ENCODE peak calls at places on chromosomes 3 and 15, in five cellular contexts. One of them, this sample, is unnamed. For H3K36me3, the result is how much of the 10 kb centered on the place peaks cover.

GRCh38 chr3:117443014-117443413 is 733.4 kb downstream of the TUSC7 start:
- DNase-seq in heart right ventricle: no peak
- DNase-seq in tibial artery: no peak
- DNase-seq in sigmoid colon: no peak
- DNase-seq in SK-N-SH: no peak
- DNase-seq in this sample: no peak

GRCh38 chr15:63449711-63450110 is 54.7 kb upstream of the USP3 start:
- DNase-seq in heart right ventricle: no peak
- DNase-seq in tibial artery: no peak
- DNase-seq in sigmoid colon: no peak
- DNase-seq in SK-N-SH: peak
- DNase-seq in this sample: no peak

GRCh38 chr3:87047857-87048256 is 56.9 kb upstream of the VGLL3 start:
- DNase-seq in heart right ventricle: no peak
- DNase-seq in tibial artery: no peak
- DNase-seq in sigmoid colon: no peak
- DNase-seq in SK-N-SH: no peak
- DNase-seq in this sample: no peak

GRCh38 chr15:50181983-50182232 is at the start of gene SLC27A2:
- DNase-seq in heart right ventricle: no peak
- DNase-seq in tibial artery: no peak
- DNase-seq in sigmoid colon: no peak
- DNase-seq in SK-N-SH: peak
- DNase-seq in this sample: no peak

GRCh38 chr15:34581043-34581365 is 2.4 kb downstream of the GOLGA8B start:
- DNase-seq in heart right ventricle: no peak
- DNase-seq in tibial artery: no peak
- DNase-seq in sigmoid colon: no peak
- DNase-seq in SK-N-SH: no peak
- DNase-seq in this sample: no peak

GRCh38 chr15:55914446-55914845 is 79.0 kb downstream of the NEDD4 start:
- DNase-seq in heart right ventricle: no peak
- DNase-seq in tibial artery: no peak
- DNase-seq in sigmoid colon: no peak
- DNase-seq in SK-N-SH: no peak
- DNase-seq in this sample: no peak

GRCh38 chr3:53114011-53114400 is 16.2 kb downstream of the RFT1 start:
- DNase-seq in heart right ventricle: peak
- DNase-seq in tibial artery: peak
- DNase-seq in sigmoid colon: peak
- DNase-seq in SK-N-SH: peak
- DNase-seq in this sample: peak

GRCh38 chr15:98924311-98925049 is 83.1 kb downstream of the PGPEP1L start:
- DNase-seq in heart right ventricle: no peak
- DNase-seq in tibial artery: no peak
- DNase-seq in sigmoid colon: no peak
- DNase-seq in SK-N-SH: no peak
- DNase-seq in this sample: no peak

GRCh38 chr15:29270169-29270955 is 740 bp upstream of the NSMCE3 start:
- DNase-seq in heart right ventricle: no peak
- DNase-seq in tibial artery: no peak
- DNase-seq in sigmoid colon: no peak
- DNase-seq in SK-N-SH: peak
- DNase-seq in this sample: no peak

GRCh38 chr3:43969944-43970343 is 271.7 kb upstream of the TOPAZ1 start:
- DNase-seq in heart right ventricle: no peak
- DNase-seq in tibial artery: no peak
- DNase-seq in sigmoid colon: no peak
- DNase-seq in SK-N-SH: no peak
- DNase-seq in this sample: no peak

GRCh38 chr3:45110185-45110833 is 35.9 kb downstream of the CDCP1 start:
- DNase-seq in heart right ventricle: no peak
- DNase-seq in tibial artery: no peak
- DNase-seq in sigmoid colon: no peak
- DNase-seq in SK-N-SH: no peak
- DNase-seq in this sample: no peak

GRCh38 chr3:117669761-117670160 is 960.2 kb downstream of the TUSC7 start:
- DNase-seq in heart right ventricle: no peak
- DNase-seq in tibial artery: no peak
- DNase-seq in sigmoid colon: no peak
- DNase-seq in SK-N-SH: no peak
- DNase-seq in this sample: no peak

GRCh38 chr3:149800693-149801092 is 8.3 kb upstream of the ANKUB1 start:
- DNase-seq in heart right ventricle: no peak
- DNase-seq in tibial artery: no peak
- DNase-seq in sigmoid colon: no peak
- DNase-seq in SK-N-SH: no peak
- DNase-seq in this sample: no peak

GRCh38 chr3:158488670-158489069 is 82.3 kb upstream of the MLF1 start:
- DNase-seq in heart right ventricle: no peak
- DNase-seq in tibial artery: no peak
- DNase-seq in sigmoid colon: no peak
- DNase-seq in SK-N-SH: peak
- DNase-seq in this sample: no peak

GRCh38 chr3:41265011-41265545 is 65.8 kb downstream of the CTNNB1 start:
- DNase-seq in heart right ventricle: no peak
- DNase-seq in tibial artery: no peak
- DNase-seq in sigmoid colon: no peak
- DNase-seq in SK-N-SH: no peak
- DNase-seq in this sample: no peak

GRCh38 chr15:51180009-51180408 is 85.3 kb upstream of the TNFAIP8L3 start:
- DNase-seq in heart right ventricle: no peak
- DNase-seq in tibial artery: no peak
- DNase-seq in sigmoid colon: no peak
- DNase-seq in SK-N-SH: no peak
- DNase-seq in this sample: no peak

GRCh38 chr15:46280753-46281521 is 646.1 kb downstream of the SQOR start:
- DNase-seq in heart right ventricle: no peak
- DNase-seq in tibial artery: no peak
- DNase-seq in sigmoid colon: no peak
- DNase-seq in SK-N-SH: peak
- DNase-seq in this sample: no peak

GRCh38 chr3:73150369-73150768 is 88.9 kb downstream of the EBLN2 start:
- DNase-seq in heart right ventricle: no peak
- DNase-seq in tibial artery: no peak
- DNase-seq in sigmoid colon: no peak
- DNase-seq in SK-N-SH: no peak
- DNase-seq in this sample: no peak

GRCh38 chr3:16916840-16917239 is 32.1 kb downstream of the PLCL2 start:
- DNase-seq in heart right ventricle: no peak
- DNase-seq in tibial artery: no peak
- DNase-seq in sigmoid colon: no peak
- DNase-seq in SK-N-SH: no peak
- DNase-seq in this sample: no peak

GRCh38 chr3:57977755-57978715 is 30.2 kb upstream of the FLNB start:
- DNase-seq in heart right ventricle: no peak
- DNase-seq in tibial artery: no peak
- DNase-seq in sigmoid colon: no peak
- DNase-seq in SK-N-SH: peak
- DNase-seq in this sample: no peak

GRCh38 chr3:11554236-11554610 is 89.5 kb downstream of the VGLL4 start:
- DNase-seq in heart right ventricle: no peak
- DNase-seq in tibial artery: no peak
- DNase-seq in sigmoid colon: no peak
- DNase-seq in SK-N-SH: no peak
- DNase-seq in this sample: no peak
- H3K36me3 ChIP-seq in heart right ventricle: under half
- H3K36me3 ChIP-seq in tibial artery: under half
- H3K36me3 ChIP-seq in sigmoid colon: under half
- H3K36me3 ChIP-seq in SK-N-SH: under half
- H3K36me3 ChIP-seq in this sample: under half

DNA sequence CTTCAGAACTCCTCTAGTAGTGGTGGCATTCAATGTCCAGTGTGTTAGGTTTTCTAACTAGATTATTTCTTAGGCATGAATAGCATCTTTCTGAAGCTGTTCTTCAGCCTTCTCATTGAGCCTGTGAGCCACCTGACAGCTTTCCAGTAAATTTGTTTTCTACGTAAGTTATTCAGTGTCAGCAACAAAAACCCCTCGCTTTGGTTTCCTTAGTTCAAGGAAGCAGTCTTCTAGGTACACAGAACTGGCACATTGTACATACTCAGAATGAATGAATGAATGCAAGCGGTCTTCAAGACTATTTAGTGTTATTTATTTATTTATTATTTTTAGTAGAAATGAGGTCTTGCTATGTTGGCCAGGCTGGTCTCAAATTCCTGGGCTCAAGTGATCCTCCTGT is 44.9 kb downstream of the DRD3 start:
- DNase-seq in heart right ventricle: no peak
- DNase-seq in tibial artery: no peak
- DNase-seq in sigmoid colon: no peak
- DNase-seq in SK-N-SH: no peak
- DNase-seq in this sample: no peak
- H3K36me3 ChIP-seq in heart right ventricle: under half
- H3K36me3 ChIP-seq in tibial artery: under half
- H3K36me3 ChIP-seq in sigmoid colon: under half
- H3K36me3 ChIP-seq in SK-N-SH: under half
- H3K36me3 ChIP-seq in this sample: under half

GRCh38 chr3:38353151-38353550 is 6.6 kb downstream of the XYLB start:
- DNase-seq in heart right ventricle: no peak
- DNase-seq in tibial artery: no peak
- DNase-seq in sigmoid colon: no peak
- DNase-seq in SK-N-SH: no peak
- DNase-seq in this sample: no peak
- H3K36me3 ChIP-seq in heart right ventricle: under half
- H3K36me3 ChIP-seq in tibial artery: under half
- H3K36me3 ChIP-seq in sigmoid colon: under half
- H3K36me3 ChIP-seq in SK-N-SH: under half
- H3K36me3 ChIP-seq in this sample: under half

GRCh38 chr3:69016901-69017300 is 3.4 kb upstream of the EOGT start:
- DNase-seq in heart right ventricle: no peak
- DNase-seq in tibial artery: no peak
- DNase-seq in sigmoid colon: no peak
- DNase-seq in SK-N-SH: no peak
- DNase-seq in this sample: no peak

GRCh38 chr3:69016102-69016501 is 2.6 kb upstream of the EOGT start:
- DNase-seq in heart right ventricle: no peak
- DNase-seq in tibial artery: no peak
- DNase-seq in sigmoid colon: no peak
- DNase-seq in SK-N-SH: no peak
- DNase-seq in this sample: no peak

GRCh38 chr3:69020424-69020823 is 6.9 kb upstream of the EOGT start:
- DNase-seq in heart right ventricle: no peak
- DNase-seq in tibial artery: no peak
- DNase-seq in sigmoid colon: no peak
- DNase-seq in SK-N-SH: no peak
- DNase-seq in this sample: no peak

GRCh38 chr3:69020857-69021256 is 7.4 kb upstream of the EOGT start:
- DNase-seq in heart right ventricle: no peak
- DNase-seq in tibial artery: no peak
- DNase-seq in sigmoid colon: no peak
- DNase-seq in SK-N-SH: no peak
- DNase-seq in this sample: no peak
- H3K36me3 ChIP-seq in heart right ventricle: half or more
- H3K36me3 ChIP-seq in tibial artery: under half
- H3K36me3 ChIP-seq in sigmoid colon: under half
- H3K36me3 ChIP-seq in SK-N-SH: half or more
- H3K36me3 ChIP-seq in this sample: under half

GRCh38 chr3:178986456-178986855 is 85.2 kb downstream of the ZMAT3 start:
- DNase-seq in heart right ventricle: no peak
- DNase-seq in tibial artery: no peak
- DNase-seq in sigmoid colon: no peak
- DNase-seq in SK-N-SH: no peak
- DNase-seq in this sample: no peak
- H3K36me3 ChIP-seq in heart right ventricle: under half
- H3K36me3 ChIP-seq in tibial artery: under half
- H3K36me3 ChIP-seq in sigmoid colon: under half
- H3K36me3 ChIP-seq in SK-N-SH: under half
- H3K36me3 ChIP-seq in this sample: under half

GRCh38 chr3:11565932-11566331 is 77.8 kb downstream of the VGLL4 start:
- DNase-seq in heart right ventricle: no peak
- DNase-seq in tibial artery: no peak
- DNase-seq in sigmoid colon: no peak
- DNase-seq in SK-N-SH: no peak
- DNase-seq in this sample: no peak

GRCh38 chr3:11565492-11565891 is 78.2 kb downstream of the VGLL4 start:
- DNase-seq in heart right ventricle: no peak
- DNase-seq in tibial artery: no peak
- DNase-seq in sigmoid colon: no peak
- DNase-seq in SK-N-SH: no peak
- DNase-seq in this sample: no peak

GRCh38 chr3:11567516-11568467 is 75.9 kb downstream of the VGLL4 start:
- DNase-seq in heart right ventricle: no peak
- DNase-seq in tibial artery: peak
- DNase-seq in sigmoid colon: no peak
- DNase-seq in SK-N-SH: no peak
- DNase-seq in this sample: no peak

GRCh38 chr3:11566478-11566877 is 77.2 kb downstream of the VGLL4 start:
- DNase-seq in heart right ventricle: no peak
- DNase-seq in tibial artery: no peak
- DNase-seq in sigmoid colon: no peak
- DNase-seq in SK-N-SH: no peak
- DNase-seq in this sample: no peak

GRCh38 chr3:11566916-11567315 is 76.8 kb downstream of the VGLL4 start:
- DNase-seq in heart right ventricle: no peak
- DNase-seq in tibial artery: no peak
- DNase-seq in sigmoid colon: no peak
- DNase-seq in SK-N-SH: peak
- DNase-seq in this sample: no peak
- H3K36me3 ChIP-seq in heart right ventricle: half or more
- H3K36me3 ChIP-seq in tibial artery: under half
- H3K36me3 ChIP-seq in sigmoid colon: under half
- H3K36me3 ChIP-seq in SK-N-SH: under half
- H3K36me3 ChIP-seq in this sample: under half

GRCh38 chr15:31866248-31866647 is 164.1 kb upstream of the CHRNA7 start:
- DNase-seq in heart right ventricle: no peak
- DNase-seq in tibial artery: no peak
- DNase-seq in sigmoid colon: no peak
- DNase-seq in SK-N-SH: no peak
- DNase-seq in this sample: no peak
- H3K36me3 ChIP-seq in heart right ventricle: under half
- H3K36me3 ChIP-seq in tibial artery: under half
- H3K36me3 ChIP-seq in sigmoid colon: under half
- H3K36me3 ChIP-seq in SK-N-SH: under half
- H3K36me3 ChIP-seq in this sample: under half

This sample was measured in lung.